ENCODE peak calls at places on chromosomes 13 and 19, in four cellular contexts. S, D, U and J are unnamed samples. For H3K36me3, the result is how much of the 10 kb centered on the place peaks cover.

GRCh38 chr13:111161601-111162600 is 46.8 kb downstream of the ARHGEF7 start:
- DNase-seq in S (no peak), D (no peak), U (no peak), J (no peak)

GRCh38 chr19:49502866-49503581 is 6.8 kb downstream of the RPS11 start:
- DNase-seq in U (no peak), S (no peak), D (peak), J (peak)

GRCh38 chr13:79989251-79989661 is 351.7 kb downstream of the SPRY2 start:
- DNase-seq in D (peak), S (no peak), U (no peak), J (no peak)

GRCh38 chr19:18436651-18437478 is 1.1 kb downstream of the ISYNA1 start:
- DNase-seq in U (peak), S (no peak), D (peak), J (no peak)

GRCh38 chr13:49683489-49683888 is 7.8 kb downstream of the EBPL start:
- DNase-seq in S (no peak), U (no peak), D (no peak), J (no peak)

GRCh38 chr13:20412761-20413355 is 112.8 kb downstream of the CRYL1 start:
- DNase-seq in D (no peak), U (no peak), S (no peak), J (no peak)

GRCh38 chr13:60351816-60352215 is 45.2 kb upstream of the TDRD3 start:
- DNase-seq in U (no peak), D (no peak), S (no peak), J (no peak)

GRCh38 chr19:49272204-49272603 is 52.8 kb downstream of the SLC6A16 start:
- DNase-seq in U (no peak), S (no peak), D (no peak), J (no peak)

GRCh38 chr19:579842-580155 is 7.4 kb downstream of the BSG start:
- DNase-seq in U (no peak), S (no peak), D (no peak), J (no peak)

GRCh38 chr19:579111-579841 is 6.9 kb downstream of the BSG start:
- DNase-seq in D (no peak), U (no peak), S (no peak), J (no peak)

GRCh38 chr19:581399-582111 is 8.1 kb upstream of the HCN2 start:
- DNase-seq in S (no peak), D (no peak), U (no peak), J (no peak)

GRCh38 chr19:582497-583197 is 7.0 kb upstream of the HCN2 start:
- DNase-seq in S (no peak), U (no peak), D (no peak), J (no peak)

DNA sequence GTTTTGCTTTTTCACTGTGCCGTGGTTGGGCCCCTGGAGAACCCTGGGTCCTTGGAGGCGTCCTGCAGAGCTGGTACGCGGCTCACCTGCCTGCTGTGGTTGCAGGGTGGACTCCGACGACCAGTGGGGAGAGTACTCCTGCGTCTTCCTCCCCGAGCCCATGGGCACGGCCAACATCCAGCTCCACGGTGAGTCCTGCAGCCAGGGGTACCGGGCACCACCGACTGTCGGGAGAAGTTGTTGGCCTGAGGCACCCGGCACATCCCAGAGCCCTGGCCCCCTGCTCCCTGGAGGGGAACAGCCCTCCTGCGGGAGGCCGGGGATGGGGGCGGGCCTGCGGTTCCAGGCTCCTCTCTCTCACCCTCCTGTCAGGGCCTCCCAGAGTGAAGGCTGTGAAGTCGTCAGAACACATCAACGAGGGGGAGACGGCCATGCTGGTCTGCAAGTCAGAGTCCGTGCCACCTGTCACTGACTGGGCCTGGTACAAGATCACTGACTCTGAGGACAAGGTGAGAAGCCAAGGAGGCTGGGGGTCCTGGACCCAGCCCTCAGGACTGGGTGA is 8.0 kb downstream of the BSG start:
- DNase-seq in D (no peak), S (no peak), U (no peak), J (no peak)
- H3K36me3 ChIP-seq in D (under half), S (under half), U (under half), J (under half)

GRCh38 chr19:11949201-11949600 is 15.6 kb upstream of the ZNF763 start:
- DNase-seq in U (no peak), S (no peak), D (no peak), J (no peak)
- H3K36me3 ChIP-seq in U (under half), S (under half), D (half or more), J (under half)

GRCh38 chr19:17104679-17105078 is 29.1 kb downstream of the MYO9B start:
- DNase-seq in U (no peak), S (no peak), D (no peak), J (no peak)
- H3K36me3 ChIP-seq in U (under half), S (under half), D (under half), J (under half)

DNA sequence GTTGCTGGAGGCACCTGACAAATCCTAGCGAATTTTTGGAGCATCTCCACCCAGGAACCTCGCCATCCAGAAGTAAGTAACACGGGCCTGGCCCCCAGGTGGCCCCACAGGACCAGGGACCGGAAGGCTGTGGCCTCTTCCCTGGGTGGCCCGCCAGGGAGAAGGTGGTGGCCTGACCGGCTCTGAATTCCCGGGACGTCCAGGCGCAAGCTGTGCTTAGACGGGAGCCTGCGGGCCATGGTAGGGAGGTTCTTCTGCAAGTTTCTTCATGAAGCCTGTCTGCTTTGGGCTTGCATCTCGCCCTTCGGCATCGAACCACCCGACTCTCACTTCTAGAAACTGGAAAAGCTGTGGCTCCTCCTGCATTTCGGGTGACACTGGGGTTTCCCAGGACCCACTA is 47.4 kb downstream of the KDM4B start:
- DNase-seq in D (no peak), U (no peak), S (no peak), J (no peak)
- H3K36me3 ChIP-seq in D (under half), U (under half), S (under half), J (under half)

GRCh38 chr19:1580957-1581356 is 11.7 kb downstream of the MBD3 start:
- DNase-seq in S (no peak), U (no peak), D (no peak), J (no peak)
- H3K36me3 ChIP-seq in S (under half), U (under half), D (under half), J (under half)

DNA sequence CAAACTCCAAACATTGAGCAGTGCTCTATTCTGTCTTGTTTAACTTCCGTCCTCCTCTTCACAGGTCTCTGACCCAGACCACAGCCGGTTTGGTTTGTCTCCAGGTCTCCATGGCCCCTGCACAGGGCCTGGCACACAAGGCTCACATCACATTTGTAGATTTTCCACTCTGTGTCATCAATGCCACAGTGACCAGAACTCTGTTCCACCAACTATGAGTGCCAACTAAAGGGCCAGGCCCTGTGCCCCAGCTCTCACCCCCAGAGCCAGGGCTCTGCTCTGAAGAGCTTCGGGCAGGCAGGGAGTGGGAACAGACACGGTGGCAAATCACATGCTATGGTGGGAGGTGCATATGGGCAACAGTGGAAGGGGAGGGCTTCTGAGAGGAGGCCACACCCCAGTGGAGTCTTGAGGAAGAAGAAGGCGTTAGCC is 16.0 kb downstream of the SMG9 start:
- DNase-seq in D (peak), U (no peak), S (no peak), J (no peak)
- H3K36me3 ChIP-seq in D (under half), U (half or more), S (under half), J (half or more)

GRCh38 chr19:15398501-15399233 is 19.1 kb upstream of the AKAP8 start:
- DNase-seq in D (no peak), S (no peak), U (no peak), J (no peak)

GRCh38 chr19:15401397-15401710 is 17.4 kb downstream of the AKAP8L start:
- DNase-seq in D (no peak), S (no peak), U (no peak), J (no peak)

GRCh38 chr19:15400521-15401396 is 18.0 kb downstream of the AKAP8L start:
- DNase-seq in U (no peak), S (no peak), D (no peak), J (no peak)

GRCh38 chr19:15399234-15399515 is 19.6 kb upstream of the AKAP8 start:
- DNase-seq in S (no peak), U (no peak), D (no peak), J (no peak)

GRCh38 chr19:15399635-15400034 is 19.2 kb downstream of the AKAP8L start:
- DNase-seq in U (no peak), S (no peak), D (no peak), J (no peak)
- H3K36me3 ChIP-seq in U (half or more), S (under half), D (under half), J (under half)

GRCh38 chr19:4267901-4268815 is 10.9 kb upstream of the SHD start:
- DNase-seq in S (no peak), D (peak), U (no peak), J (no peak)

GRCh38 chr19:4268816-4269430 is 10.1 kb upstream of the SHD start:
- DNase-seq in U (no peak), D (no peak), S (no peak), J (no peak)

GRCh38 chr19:4264812-4265211 is 14.3 kb upstream of the SHD start:
- DNase-seq in D (no peak), S (no peak), U (no peak), J (no peak)

GRCh38 chr19:4266253-4267000 is 12.6 kb upstream of the SHD start:
- DNase-seq in D (no peak), S (no peak), U (no peak), J (no peak)

GRCh38 chr19:4267101-4267900 is 11.8 kb upstream of the SHD start:
- DNase-seq in U (peak), S (peak), D (peak), J (no peak)
- H3K36me3 ChIP-seq in U (under half), S (under half), D (under half), J (under half)

GRCh38 chr19:10136936-10137335 is 17.2 kb upstream of the EIF3G start:
- DNase-seq in D (no peak), U (no peak), S (no peak), J (no peak)

GRCh38 chr19:10134040-10134439 is 14.3 kb upstream of the EIF3G start:
- DNase-seq in D (no peak), S (no peak), U (no peak), J (no peak)

GRCh38 chr19:10135551-10136334 is 16.0 kb upstream of the EIF3G start:
- DNase-seq in D (no peak), U (no peak), S (no peak), J (no peak)

GRCh38 chr19:10137751-10138682 is 18.3 kb upstream of the EIF3G start:
- DNase-seq in U (no peak), D (no peak), S (no peak), J (no peak)

DNA sequence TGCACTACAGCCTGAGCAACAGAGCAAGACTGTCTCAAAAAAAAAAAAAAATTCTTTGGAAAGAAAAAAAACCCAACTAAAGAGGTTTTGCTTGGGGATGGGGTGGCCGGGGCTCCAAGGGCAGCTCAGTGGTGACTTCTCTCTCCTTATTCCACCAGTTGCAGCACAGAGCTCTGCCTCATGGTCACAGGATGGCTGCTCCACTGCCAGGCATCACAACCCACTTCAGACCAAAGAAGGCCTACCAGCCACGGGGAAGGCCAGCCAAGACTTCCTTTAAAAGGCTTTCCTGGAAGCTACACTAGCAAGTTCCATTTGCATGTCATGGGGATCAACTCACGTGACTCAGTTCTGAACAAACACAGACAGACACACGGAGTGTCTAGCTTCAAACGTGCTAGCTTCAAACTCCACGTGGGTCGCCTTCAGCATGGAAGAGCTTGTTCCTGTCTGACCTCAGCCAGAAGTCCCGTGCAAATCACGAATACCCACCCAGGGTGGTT is 13.2 kb upstream of the EIF3G start:
- DNase-seq in S (no peak), U (no peak), D (no peak), J (no peak)
- H3K36me3 ChIP-seq in S (under half), U (under half), D (under half), J (under half)

GRCh38 chr19:4034048-4035017 is 26.8 kb downstream of the PIAS4 start:
- DNase-seq in S (no peak), U (no peak), D (no peak), J (no peak)
- H3K36me3 ChIP-seq in S (under half), U (under half), D (under half), J (under half)